ENCODE peak calls at places on chromosomes 7 and 10, in four cellular contexts. B, E, T and U are unnamed samples. For H3K4me1, the result is how much of the 10 kb centered on the place peaks cover.

GRCh38 chr10:131727612-131728011 is 173.2 kb upstream of the PPP2R2D start:
- DNase-seq in B (no peak), E (no peak), T (no peak), U (no peak)

GRCh38 chr10:63055705-63056104 is 77.4 kb upstream of the NRBF2 start:
- DNase-seq in B (no peak), E (no peak), T (no peak), U (no peak)

GRCh38 chr7:138125598-138126111 is 49.4 kb downstream of the AKR1D1 start:
- DNase-seq in B (no peak), E (no peak), T (no peak), U (no peak)

GRCh38 chr7:55044791-55045190 is 26.0 kb downstream of the EGFR start:
- DNase-seq in B (no peak), E (no peak), T (no peak), U (no peak)

GRCh38 chr7:123755345-123755744 is 6.5 kb upstream of the WASL start:
- DNase-seq in B (peak), E (no peak), T (no peak), U (no peak)

GRCh38 chr7:29488977-29489376 is 74.7 kb upstream of the PRR15 start:
- DNase-seq in B (no peak), E (no peak), T (no peak), U (no peak)

GRCh38 chr10:97297556-97298222 is 5.3 kb upstream of the ARHGAP19 start:
- DNase-seq in B (no peak), E (no peak), T (no peak), U (no peak)

GRCh38 chr10:82397859-82398258 is 522.9 kb downstream of the NRG3 start:
- DNase-seq in B (no peak), E (no peak), T (no peak), U (no peak)

GRCh38 chr7:43114451-43114765 is 2.0 kb downstream of the HECW1 start:
- DNase-seq in B (no peak), E (no peak), T (no peak), U (no peak)
- H3K4me1 ChIP-seq in B (under half), E (under half), T (under half), U (under half)

GRCh38 chr10:110016037-110016436 is 8.3 kb downstream of the ADD3 start:
- DNase-seq in B (no peak), E (no peak), T (no peak), U (no peak)

GRCh38 chr10:110016957-110017514 is 9.3 kb downstream of the ADD3 start:
- DNase-seq in B (no peak), E (no peak), T (no peak), U (no peak)

GRCh38 chr10:110010076-110011069 is 2.6 kb downstream of the ADD3 start:
- DNase-seq in B (peak), E (no peak), T (peak), U (no peak)

GRCh38 chr10:110011679-110012078 is 3.9 kb downstream of the ADD3 start:
- DNase-seq in B (no peak), E (no peak), T (no peak), U (no peak)

GRCh38 chr10:110013615-110014293 is 6.0 kb downstream of the ADD3 start:
- DNase-seq in B (no peak), E (no peak), T (peak), U (no peak)
- H3K4me1 ChIP-seq in B (under half), E (under half), T (half or more), U (under half)

GRCh38 chr10:50605280-50606270 is 18.2 kb downstream of the SGMS1 start:
- DNase-seq in B (peak), E (peak), T (no peak), U (no peak)
- H3K4me1 ChIP-seq in B (under half), E (half or more), T (under half), U (under half)

GRCh38 chr10:119285495-119286267 is 78.3 kb downstream of the GRK5 start:
- DNase-seq in B (no peak), E (no peak), T (peak), U (no peak)

GRCh38 chr10:119287613-119287991 is 80.2 kb downstream of the GRK5 start:
- DNase-seq in B (no peak), E (no peak), T (no peak), U (no peak)

GRCh38 chr10:119286983-119287612 is 79.7 kb downstream of the GRK5 start:
- DNase-seq in B (no peak), E (no peak), T (no peak), U (no peak)

GRCh38 chr10:119284679-119285096 is 77.3 kb downstream of the GRK5 start:
- DNase-seq in B (no peak), E (no peak), T (no peak), U (no peak)

GRCh38 chr10:119286516-119286915 is 79.1 kb downstream of the GRK5 start:
- DNase-seq in B (no peak), E (no peak), T (no peak), U (no peak)
- H3K4me1 ChIP-seq in B (under half), E (half or more), T (half or more), U (under half)

GRCh38 chr7:99098824-99099498 is 44.9 kb downstream of the SMURF1 start:
- DNase-seq in B (no peak), E (no peak), T (no peak), U (peak)

GRCh38 chr7:99099499-99100077 is 44.3 kb downstream of the SMURF1 start:
- DNase-seq in B (no peak), E (no peak), T (no peak), U (no peak)

GRCh38 chr7:99098317-99098823 is 45.5 kb downstream of the SMURF1 start:
- DNase-seq in B (no peak), E (no peak), T (no peak), U (no peak)

GRCh38 chr7:99096124-99096887 is 47.6 kb downstream of the SMURF1 start:
- DNase-seq in B (peak), E (no peak), T (no peak), U (no peak)

GRCh38 chr7:99097730-99098129 is 46.2 kb downstream of the SMURF1 start:
- DNase-seq in B (no peak), E (no peak), T (no peak), U (no peak)
- H3K4me1 ChIP-seq in B (under half), E (half or more), T (under half), U (under half)

GRCh38 chr10:103843045-103843444 is 12.3 kb downstream of the SH3PXD2A start:
- DNase-seq in B (no peak), E (no peak), T (no peak), U (no peak)

GRCh38 chr10:103847346-103847745 is 8.0 kb downstream of the SH3PXD2A start:
- DNase-seq in B (no peak), E (no peak), T (no peak), U (no peak)

GRCh38 chr10:103843854-103844567 is 11.4 kb downstream of the SH3PXD2A start:
- DNase-seq in B (no peak), E (no peak), T (no peak), U (no peak)

GRCh38 chr10:103847909-103848468 is 7.4 kb downstream of the SH3PXD2A start:
- DNase-seq in B (no peak), E (no peak), T (peak), U (peak)

GRCh38 chr10:103845983-103846382 is 9.4 kb downstream of the SH3PXD2A start:
- DNase-seq in B (peak), E (peak), T (peak), U (no peak)
- H3K4me1 ChIP-seq in B (under half), E (under half), T (under half), U (under half)

DNA sequence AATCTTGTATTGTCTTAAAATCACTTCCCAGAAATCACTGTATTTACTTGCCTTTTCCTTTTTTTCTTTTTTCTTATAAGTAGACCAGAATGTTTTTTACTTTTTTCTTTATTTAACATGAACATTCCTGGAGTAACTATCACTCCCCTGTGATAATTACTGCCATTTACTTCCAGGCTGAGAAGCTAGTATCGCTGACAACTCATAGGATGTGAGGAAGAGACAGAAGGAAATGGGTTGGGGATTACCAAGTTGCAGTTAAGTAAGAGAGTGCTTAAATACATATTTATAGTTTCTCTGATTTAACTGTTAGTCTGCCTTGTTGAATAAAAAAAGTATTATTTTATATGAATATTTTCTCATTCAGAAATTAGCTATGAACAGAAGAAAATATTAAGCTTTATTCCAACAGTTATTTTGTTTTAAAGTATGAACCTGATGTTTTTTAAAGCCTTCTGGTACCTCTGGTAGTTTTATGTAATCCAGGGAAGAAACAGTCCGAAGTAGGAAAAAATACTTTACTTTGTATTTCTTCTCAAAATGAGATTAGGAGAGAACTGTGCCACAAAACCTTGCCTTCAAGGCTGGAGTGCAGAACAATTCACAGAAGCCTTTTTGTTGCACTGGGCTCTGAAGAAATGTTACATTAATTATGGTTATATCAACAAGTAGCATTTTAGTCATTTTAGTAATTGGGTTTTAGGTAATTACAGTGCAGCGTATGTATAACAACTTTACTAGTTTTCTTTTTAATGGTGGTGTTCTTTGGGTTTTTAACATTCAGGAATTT is 72.8 kb downstream of the SHOC2 start:
- DNase-seq in B (no peak), E (no peak), T (no peak), U (no peak)
- H3K4me1 ChIP-seq in B (under half), E (under half), T (under half), U (under half)

DNA sequence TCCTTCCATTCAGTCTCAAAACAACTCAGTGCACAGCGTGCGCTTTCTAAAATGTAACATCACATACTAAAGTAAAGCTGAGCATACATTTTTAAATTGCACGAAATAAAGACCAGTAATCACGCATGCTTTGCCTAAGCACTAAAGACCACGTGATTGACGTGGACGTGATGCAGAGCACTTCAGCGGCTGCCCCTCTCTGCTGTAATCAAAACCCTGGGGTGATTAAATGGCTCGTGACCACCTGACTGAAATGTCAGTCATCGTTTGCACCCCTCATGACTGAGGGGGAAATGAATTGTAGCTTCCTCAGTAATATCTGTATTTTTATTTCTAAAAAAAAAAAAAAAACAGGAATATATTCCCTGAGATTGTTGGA is 148.0 kb upstream of the RSU1 start:
- DNase-seq in B (no peak), E (no peak), T (no peak), U (no peak)
- H3K4me1 ChIP-seq in B (under half), E (under half), T (under half), U (under half)